ENCODE peak calls at places on chromosome 21, in six cellular contexts. One of them, this sample, is unnamed.

GRCh38 chr21:15276243-15276642 is 211.4 kb upstream of the NRIP1 start:
- DNase-seq in AML-193: no peak
- DNase-seq in NCI-H1417: no peak
- DNase-seq in caudate nucleus: no peak
- DNase-seq in activated effector memory CD4-positive, alpha-beta T cell treated with anti-CD3 and anti-CD28 coated beads, Interleukin-2, amount 50 U/mL, for 16 hours: no peak
- DNase-seq in Caki2: no peak
- DNase-seq in this sample: no peak

GRCh38 chr21:33412832-33413519 is 9.8 kb downstream of the IFNGR2 start:
- DNase-seq in caudate nucleus: no peak
- DNase-seq in NCI-H1417: no peak
- DNase-seq in Caki2: peak
- DNase-seq in activated effector memory CD4-positive, alpha-beta T cell treated with anti-CD3 and anti-CD28 coated beads, Interleukin-2, amount 50 U/mL, for 16 hours: no peak
- DNase-seq in AML-193: no peak
- DNase-seq in this sample: no peak

GRCh38 chr21:39132248-39132647 is 51.0 kb downstream of the PSMG1 start:
- DNase-seq in AML-193: no peak
- DNase-seq in Caki2: no peak
- DNase-seq in NCI-H1417: no peak
- DNase-seq in caudate nucleus: no peak
- DNase-seq in activated effector memory CD4-positive, alpha-beta T cell treated with anti-CD3 and anti-CD28 coated beads, Interleukin-2, amount 50 U/mL, for 16 hours: no peak
- DNase-seq in this sample: no peak

GRCh38 chr21:44800971-44801467 is 601 bp downstream of the UBE2G2 start:
- DNase-seq in caudate nucleus: no peak
- DNase-seq in Caki2: peak
- DNase-seq in activated effector memory CD4-positive, alpha-beta T cell treated with anti-CD3 and anti-CD28 coated beads, Interleukin-2, amount 50 U/mL, for 16 hours: no peak
- DNase-seq in AML-193: peak
- DNase-seq in NCI-H1417: peak
- DNase-seq in this sample: no peak

GRCh38 chr21:31334648-31335121 is 9.4 kb downstream of the TIAM1 start:
- DNase-seq in Caki2: no peak
- DNase-seq in caudate nucleus: no peak
- DNase-seq in activated effector memory CD4-positive, alpha-beta T cell treated with anti-CD3 and anti-CD28 coated beads, Interleukin-2, amount 50 U/mL, for 16 hours: no peak
- DNase-seq in NCI-H1417: no peak
- DNase-seq in AML-193: no peak
- DNase-seq in this sample: peak

GRCh38 chr21:37866027-37866426 is 50.2 kb downstream of the KCNJ6 start:
- DNase-seq in caudate nucleus: no peak
- DNase-seq in AML-193: peak
- DNase-seq in NCI-H1417: no peak
- DNase-seq in Caki2: peak
- DNase-seq in activated effector memory CD4-positive, alpha-beta T cell treated with anti-CD3 and anti-CD28 coated beads, Interleukin-2, amount 50 U/mL, for 16 hours: no peak
- DNase-seq in this sample: no peak

GRCh38 chr21:15204887-15205286 is 140.1 kb upstream of the NRIP1 start:
- DNase-seq in Caki2: no peak
- DNase-seq in NCI-H1417: no peak
- DNase-seq in AML-193: no peak
- DNase-seq in caudate nucleus: no peak
- DNase-seq in activated effector memory CD4-positive, alpha-beta T cell treated with anti-CD3 and anti-CD28 coated beads, Interleukin-2, amount 50 U/mL, for 16 hours: no peak
- DNase-seq in this sample: no peak

GRCh38 chr21:28674807-28675206 is 317.9 kb downstream of the LTN1 start:
- DNase-seq in Caki2: no peak
- DNase-seq in activated effector memory CD4-positive, alpha-beta T cell treated with anti-CD3 and anti-CD28 coated beads, Interleukin-2, amount 50 U/mL, for 16 hours: no peak
- DNase-seq in NCI-H1417: no peak
- DNase-seq in AML-193: no peak
- DNase-seq in caudate nucleus: no peak
- DNase-seq in this sample: no peak

GRCh38 chr21:46124926-46125845 is 27.3 kb downstream of the COL6A2 start:
- DNase-seq in NCI-H1417: no peak
- DNase-seq in Caki2: no peak
- DNase-seq in activated effector memory CD4-positive, alpha-beta T cell treated with anti-CD3 and anti-CD28 coated beads, Interleukin-2, amount 50 U/mL, for 16 hours: peak
- DNase-seq in caudate nucleus: no peak
- DNase-seq in AML-193: no peak
- DNase-seq in this sample: no peak

GRCh38 chr21:44819283-44820243 is 1.7 kb upstream of the SUMO3 start:
- DNase-seq in caudate nucleus: no peak
- DNase-seq in activated effector memory CD4-positive, alpha-beta T cell treated with anti-CD3 and anti-CD28 coated beads, Interleukin-2, amount 50 U/mL, for 16 hours: no peak
- DNase-seq in AML-193: no peak
- DNase-seq in NCI-H1417: no peak
- DNase-seq in Caki2: no peak
- DNase-seq in this sample: no peak

GRCh38 chr21:43209575-43210453 is 41.0 kb downstream of the CRYAA start:
- DNase-seq in Caki2: peak
- DNase-seq in caudate nucleus: no peak
- DNase-seq in AML-193: no peak
- DNase-seq in activated effector memory CD4-positive, alpha-beta T cell treated with anti-CD3 and anti-CD28 coated beads, Interleukin-2, amount 50 U/mL, for 16 hours: peak
- DNase-seq in NCI-H1417: no peak
- DNase-seq in this sample: no peak

GRCh38 chr21:26814374-26814773 is 30.8 kb downstream of the ADAMTS1 start:
- DNase-seq in Caki2: no peak
- DNase-seq in caudate nucleus: no peak
- DNase-seq in activated effector memory CD4-positive, alpha-beta T cell treated with anti-CD3 and anti-CD28 coated beads, Interleukin-2, amount 50 U/mL, for 16 hours: no peak
- DNase-seq in NCI-H1417: no peak
- DNase-seq in AML-193: no peak
- DNase-seq in this sample: no peak

GRCh38 chr21:42365770-42366169 is 565 bp downstream of the TFF1 start:
- DNase-seq in Caki2: no peak
- DNase-seq in NCI-H1417: no peak
- DNase-seq in caudate nucleus: no peak
- DNase-seq in AML-193: no peak
- DNase-seq in activated effector memory CD4-positive, alpha-beta T cell treated with anti-CD3 and anti-CD28 coated beads, Interleukin-2, amount 50 U/mL, for 16 hours: no peak
- DNase-seq in this sample: no peak

GRCh38 chr21:33268736-33269441 is 2.7 kb downstream of the IL10RB start:
- DNase-seq in NCI-H1417: peak
- DNase-seq in activated effector memory CD4-positive, alpha-beta T cell treated with anti-CD3 and anti-CD28 coated beads, Interleukin-2, amount 50 U/mL, for 16 hours: peak
- DNase-seq in Caki2: peak
- DNase-seq in AML-193: no peak
- DNase-seq in caudate nucleus: no peak
- DNase-seq in this sample: no peak

GRCh38 chr21:37555672-37556261 is 189.2 kb downstream of the DYRK1A start:
- DNase-seq in AML-193: no peak
- DNase-seq in caudate nucleus: no peak
- DNase-seq in NCI-H1417: no peak
- DNase-seq in activated effector memory CD4-positive, alpha-beta T cell treated with anti-CD3 and anti-CD28 coated beads, Interleukin-2, amount 50 U/mL, for 16 hours: no peak
- DNase-seq in Caki2: no peak
- DNase-seq in this sample: no peak

GRCh38 chr21:31181089-31181757 is 142.9 kb upstream of the KRTAP19-8 start:
- DNase-seq in caudate nucleus: no peak
- DNase-seq in NCI-H1417: no peak
- DNase-seq in activated effector memory CD4-positive, alpha-beta T cell treated with anti-CD3 and anti-CD28 coated beads, Interleukin-2, amount 50 U/mL, for 16 hours: peak
- DNase-seq in Caki2: no peak
- DNase-seq in AML-193: no peak
- DNase-seq in this sample: no peak

GRCh38 chr21:15775981-15776380 is 46.2 kb downstream of the USP25 start:
- DNase-seq in activated effector memory CD4-positive, alpha-beta T cell treated with anti-CD3 and anti-CD28 coated beads, Interleukin-2, amount 50 U/mL, for 16 hours: no peak
- DNase-seq in caudate nucleus: no peak
- DNase-seq in AML-193: no peak
- DNase-seq in NCI-H1417: no peak
- DNase-seq in Caki2: no peak
- DNase-seq in this sample: no peak

This sample was measured in anterior cingulate cortex.